ENCODE peak calls at places on chromosome 11, in seven cellular contexts. Q is left ventricle myocardium inferior; M is Peyer's patch; X is psoas muscle; V is CD8-positive, alpha-beta T cell; F is HepG2; U is ovary. G is an unnamed sample.

GRCh38 chr11:86625981-86626380 is 46.4 kb downstream of the ME3 start:
- DNase-seq in V (no peak), F (no peak), M (no peak), U (no peak), X (no peak), Q (no peak), G (no peak)

GRCh38 chr11:9568854-9569587 is 4.4 kb upstream of the WEE1 start:
- DNase-seq in F (peak; percentile 97), X (peak; percentile 64), U (peak; percentile 56), M (peak; percentile 77), Q (peak; percentile 44), V (no peak), G (peak; percentile 66)

GRCh38 chr11:77590194-77590591 is 440 bp downstream of the AQP11 start:
- DNase-seq in U (peak; percentile 66), M (no peak), Q (peak; percentile 19), F (peak; percentile 67), X (peak; percentile 65), V (no peak), G (peak; percentile 44)

GRCh38 chr11:19328586-19329311 is 88.0 kb upstream of the E2F8 start:
- DNase-seq in X (no peak), Q (no peak), V (no peak), M (no peak), F (no peak), U (no peak), G (no peak)

GRCh38 chr11:10351768-10352641 is 47.1 kb downstream of the ADM start:
- DNase-seq in M (no peak), V (no peak), F (peak; percentile 89), X (peak; percentile 63), Q (peak; percentile 60), U (peak; percentile 45), G (peak; percentile 66)

GRCh38 chr11:128549256-128549944 is 38.0 kb downstream of the ETS1 start:
- DNase-seq in M (no peak), Q (peak; percentile 82), U (peak; percentile 67), V (no peak), F (no peak), X (peak; percentile 85), G (peak; percentile 71)

GRCh38 chr11:3215346-3216026 is 3.1 kb downstream of the MRGPRG start:
- DNase-seq in Q (peak; percentile 7), M (peak; percentile 54), V (no peak), U (peak; percentile 4), F (no peak), X (peak; percentile 35), G (no peak)

GRCh38 chr11:33734441-33735165 is 1.6 kb downstream of the CD59 start:
- DNase-seq in M (no peak), V (no peak), X (peak; percentile 50), F (no peak), U (no peak), Q (no peak), G (no peak)

GRCh38 chr11:133038850-133039249 is 493.5 kb downstream of the OPCML start:
- DNase-seq in X (no peak), M (no peak), Q (no peak), F (no peak), V (no peak), U (no peak), G (no peak)

GRCh38 chr11:10600570-10601248 is 32.2 kb upstream of the LYVE1 start:
- DNase-seq in V (no peak), M (no peak), X (peak; percentile 79), F (no peak), Q (no peak), U (no peak), G (no peak)

GRCh38 chr11:130671801-130672700 is 223.6 kb downstream of the ADAMTS15 start:
- DNase-seq in F (no peak), Q (peak; percentile 69), M (no peak), X (peak; percentile 73), V (no peak), U (no peak), G (peak; percentile 79)

GRCh38 chr11:111018571-111018970 is 227.0 kb upstream of the POU2AF2 start:
- DNase-seq in U (no peak), X (no peak), F (no peak), M (no peak), V (no peak), Q (no peak), G (no peak)

GRCh38 chr11:5007561-5007960 is 12.9 kb downstream of the OR51L1 start:
- DNase-seq in X (no peak), M (no peak), Q (no peak), V (no peak), F (no peak), U (no peak), G (no peak)

GRCh38 chr11:66638177-66639065 is at the start of gene RBM4:
- DNase-seq in U (peak; percentile 96), F (peak; percentile 99), V (peak; percentile 98), M (peak; percentile 95), Q (peak; percentile 96), X (peak; percentile 98), G (peak; percentile 99)

GRCh38 chr11:66636411-66636810 is 2.1 kb upstream of the RBM4 start:
- DNase-seq in X (no peak), U (no peak), Q (no peak), F (no peak), V (no peak), M (no peak), G (no peak)

GRCh38 chr11:66641834-66642233 is 3.3 kb downstream of the RBM4 start:
- DNase-seq in Q (no peak), V (no peak), X (no peak), F (no peak), M (no peak), U (no peak), G (no peak)

GRCh38 chr11:66637557-66638176 is 836 bp upstream of the RBM4 start:
- DNase-seq in Q (no peak), V (no peak), M (no peak), U (no peak), F (no peak), X (no peak), G (no peak)

DNA sequence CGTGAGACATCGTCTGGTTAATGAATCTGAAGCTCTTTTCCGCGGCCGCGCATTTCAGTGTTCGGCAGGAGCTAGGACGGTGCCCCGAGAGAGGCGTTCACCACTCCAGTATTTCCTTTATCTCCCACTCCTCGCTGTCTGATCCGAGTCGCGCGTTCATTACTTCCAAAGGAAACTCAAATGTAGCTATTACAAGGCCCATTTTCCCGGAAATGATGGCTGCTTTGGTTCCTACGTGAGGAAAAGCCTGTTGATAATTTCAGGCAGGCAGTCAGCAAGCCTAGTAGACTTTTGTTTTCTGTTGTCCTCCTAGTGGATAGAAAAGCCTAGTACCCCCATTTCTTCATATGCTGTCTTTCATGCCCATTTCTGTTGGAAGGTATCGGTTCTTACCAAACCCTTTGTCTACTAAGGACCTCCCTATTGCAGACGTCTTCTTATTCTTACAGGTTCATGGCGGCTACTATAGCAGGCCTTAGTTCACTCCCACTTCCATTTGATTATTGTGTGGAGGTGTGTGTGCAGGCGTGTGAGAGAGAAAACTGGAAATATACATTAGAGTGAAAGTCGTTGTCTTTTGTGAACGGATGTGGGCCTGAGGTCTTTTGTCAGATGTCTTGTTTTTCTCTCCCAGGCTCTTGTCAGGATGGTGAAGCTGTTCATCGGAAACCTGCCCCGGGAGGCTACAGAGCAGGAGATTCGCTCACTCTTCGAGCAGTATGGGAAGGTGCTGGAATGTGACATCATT is 737 bp downstream of the RBM4 start:
- DNase-seq in X (no peak), U (no peak), V (peak; percentile 43), F (peak; percentile 29), Q (no peak), M (no peak), G (no peak)
- H3K4me1 ChIP-seq in X (peaks cover 54% of the 10 kb centered on the region), U (peaks cover 18% of the 10 kb centered on the region), V (peaks cover 61% of the 10 kb centered on the region), F (peaks cover 71% of the 10 kb centered on the region), Q (peaks cover 77% of the 10 kb centered on the region), M (peaks cover 10% of the 10 kb centered on the region), G (peaks cover 33% of the 10 kb centered on the region)

DNA sequence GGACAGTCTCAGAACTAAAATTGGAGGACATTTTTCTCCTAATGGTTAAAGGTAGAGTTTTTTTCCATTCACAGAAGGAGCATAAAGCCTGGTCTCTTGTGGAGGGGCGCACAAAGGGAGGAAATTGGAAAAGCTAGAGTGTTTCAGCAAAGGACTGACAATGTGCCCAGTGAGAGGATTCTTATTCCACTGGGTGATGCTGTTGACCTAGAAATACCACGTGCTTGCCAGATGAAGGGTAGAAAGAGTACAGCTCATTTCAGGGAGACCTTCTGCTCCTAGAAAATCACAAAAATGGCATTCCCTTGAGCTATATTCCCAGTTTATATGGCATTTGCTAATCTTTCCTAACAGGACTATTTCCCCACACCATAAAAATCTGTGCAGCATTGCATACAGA is 21.1 kb downstream of the MS4A6E start:
- DNase-seq in V (no peak), Q (no peak), F (no peak), X (no peak), M (no peak), U (no peak), G (no peak)
- TF ChIP-seq CTCF in V (no peak), Q (no peak), F (no peak), X (no peak), M (no peak), U (no peak), G (no peak)

GRCh38 chr11:17611049-17611448 is 64.0 kb downstream of the OTOG start:
- DNase-seq in U (no peak), V (no peak), M (no peak), F (no peak), Q (no peak), X (peak; percentile 47), G (no peak)

GRCh38 chr11:17611503-17612220 is 64.6 kb downstream of the OTOG start:
- DNase-seq in M (no peak), F (no peak), V (no peak), X (peak; percentile 34), Q (no peak), U (no peak), G (no peak)

GRCh38 chr11:17612221-17613188 is 65.4 kb downstream of the OTOG start:
- DNase-seq in U (no peak), V (no peak), M (no peak), F (no peak), Q (no peak), X (no peak), G (no peak)

GRCh38 chr11:17613983-17614382 is 66.9 kb downstream of the OTOG start:
- DNase-seq in Q (no peak), F (no peak), U (no peak), M (no peak), X (no peak), V (no peak), G (no peak)

DNA sequence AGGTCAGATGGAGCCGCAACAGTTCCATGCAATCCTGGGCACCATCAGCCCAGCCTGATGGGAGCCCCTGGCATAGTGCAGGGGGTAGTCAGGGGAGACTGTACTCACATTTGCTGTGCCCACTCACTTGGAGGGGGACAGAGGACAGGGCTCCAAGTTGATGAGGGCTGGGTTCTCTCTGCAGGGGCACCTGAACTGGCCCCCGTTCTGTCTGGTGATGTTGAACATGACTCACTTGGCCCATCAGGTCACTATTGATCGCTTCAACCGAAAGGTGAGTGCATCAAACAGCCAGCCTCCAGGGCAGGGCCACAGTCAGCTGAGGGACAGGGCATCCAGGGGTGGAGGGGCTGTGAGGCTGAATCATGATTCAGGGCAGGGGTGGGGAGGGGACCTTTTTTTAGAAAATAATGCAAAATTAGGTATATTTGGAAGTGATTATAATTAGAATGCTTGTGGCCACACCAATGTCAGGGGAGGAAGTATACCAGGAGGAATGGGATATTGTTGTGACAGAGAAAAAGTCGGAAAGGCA is 66.4 kb downstream of the OTOG start:
- DNase-seq in F (no peak), M (no peak), U (no peak), V (no peak), Q (no peak), X (no peak), G (no peak)
- H3K4me3 ChIP-seq in F (no peak overlapping the region), M (no peak overlapping the region), U (no peak overlapping the region), V (no peak overlapping the region), Q (no peak overlapping the region), X (no peak overlapping the region), G (no peak overlapping the region)

DNA sequence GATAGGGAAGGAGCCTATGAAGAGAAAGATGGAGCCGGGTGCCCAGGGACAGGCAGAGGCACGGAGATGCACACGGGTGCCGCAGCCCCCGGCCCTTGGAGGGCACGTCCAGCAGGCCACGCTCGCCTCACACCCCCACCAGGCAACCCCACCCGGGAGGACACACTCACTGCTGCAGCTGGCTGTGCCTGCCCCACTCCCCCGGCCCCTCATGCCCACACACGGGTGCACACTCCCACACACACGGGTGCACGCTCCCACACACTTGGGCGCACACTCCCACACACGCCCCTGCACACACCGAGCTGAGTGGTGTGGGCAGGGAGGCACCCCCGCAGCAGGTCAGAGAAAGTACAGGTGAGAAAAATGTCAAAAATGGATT is 1.1 kb downstream of the MOB2 start:
- DNase-seq in V (no peak), Q (peak; percentile 14), M (peak; percentile 48), X (peak; percentile 48), F (no peak), U (peak; percentile 29), G (no peak)
- H3K4me1 ChIP-seq in V (peaks cover 41% of the 10 kb centered on the region), Q (peaks cover 90% of the 10 kb centered on the region), M (peaks cover 38% of the 10 kb centered on the region), X (peaks cover 77% of the 10 kb centered on the region), F (no peaks in the 10 kb centered on the region), U (peaks cover 47% of the 10 kb centered on the region), G (no peaks in the 10 kb centered on the region)

G was measured in uterus.